ENCODE peak calls at places on chromosomes 5 and 9, in four cellular contexts. X, P, R and S are unnamed samples.

GRCh38 chr9:123846966-123847365 is 83.0 kb downstream of the DENND1A start:
- DNase-seq in R (no peak), P (no peak), X (no peak), S (no peak)

GRCh38 chr5:173624276-173624675 is 7.8 kb upstream of the BOD1 start:
- DNase-seq in X (no peak), P (no peak), R (no peak), S (no peak)

GRCh38 chr5:128782446-128782845 is 182.8 kb upstream of the SLC27A6 start:
- DNase-seq in R (peak), X (no peak), P (no peak), S (no peak)

GRCh38 chr5:180540050-180540694 is 46.0 kb downstream of the CNOT6 start:
- DNase-seq in X (no peak), R (no peak), P (no peak), S (no peak)

GRCh38 chr5:10977011-10977410 is 216.0 kb upstream of the DAP start:
- DNase-seq in P (no peak), X (no peak), R (no peak), S (no peak)

GRCh38 chr9:137139468-137140150 is 655 bp downstream of the GRIN1 start:
- DNase-seq in X (no peak), P (no peak), R (no peak), S (no peak)

GRCh38 chr5:149775785-149776184 is 45.7 kb downstream of the PPARGC1B start:
- DNase-seq in R (no peak), P (no peak), X (no peak), S (no peak)

GRCh38 chr5:19880859-19881436 is 107.1 kb downstream of the CDH18 start:
- DNase-seq in P (no peak), R (no peak), X (no peak), S (no peak)

GRCh38 chr5:177447611-177448243 is 1.1 kb downstream of the PRR7 start:
- DNase-seq in R (peak), P (no peak), X (no peak), S (no peak)

GRCh38 chr9:7186175-7186574 is 428.4 kb downstream of the KDM4C start:
- DNase-seq in X (no peak), R (no peak), P (no peak), S (no peak)